ENCODE peak calls at places on chromosome 6, in seven cellular contexts. H, X, U, Y, Z, V and R are unnamed samples.

GRCh38 chr6:55980627-55981211 is 105.3 kb upstream of the BMP5 start:
- DNase-seq in U (no peak), H (peak; percentile 34), Y (peak; percentile 56), X (peak; percentile 22), V (no peak), Z (peak; percentile 29), R (peak; percentile 64)

GRCh38 chr6:164346631-164347030 is 932.1 kb downstream of the QKI start:
- DNase-seq in Z (no peak), X (no peak), Y (peak; percentile 29), V (no peak), U (no peak), H (no peak), R (no peak)

GRCh38 chr6:170516783-170517616 is 36.1 kb downstream of the PSMB1 start:
- DNase-seq in X (peak; percentile 74), Z (peak; percentile 24), H (peak; percentile 64), V (peak; percentile 30), Y (peak; percentile 89), U (peak; percentile 24), R (peak; percentile 82)

GRCh38 chr6:113402541-113402940 is 454.6 kb upstream of the MARCKS start:
- DNase-seq in U (no peak), X (no peak), H (no peak), V (peak; percentile 27), Y (no peak), Z (no peak), R (peak; percentile 8)

GRCh38 chr6:166027761-166028160 is 139.9 kb downstream of the TBXT start:
- DNase-seq in V (no peak), Z (no peak), Y (no peak), U (no peak), X (no peak), H (no peak), R (peak; percentile 44)

GRCh38 chr6:4670824-4671409 is 105.3 kb upstream of the CDYL start:
- DNase-seq in X (no peak), Z (no peak), H (peak; percentile 17), V (no peak), Y (no peak), U (no peak), R (no peak)

GRCh38 chr6:20409427-20409971 is 7.8 kb downstream of the E2F3 start:
- DNase-seq in H (no peak), Y (no peak), Z (no peak), V (no peak), U (no peak), X (peak; percentile 47), R (no peak)

GRCh38 chr6:22596011-22596410 is 26.6 kb downstream of the HDGFL1 start:
- DNase-seq in V (no peak), Z (no peak), U (no peak), Y (no peak), X (no peak), H (peak; percentile 84), R (no peak)

GRCh38 chr6:17281497-17282481 is 628 bp downstream of the RBM24 start:
- DNase-seq in Y (peak; percentile 69), V (no peak), X (no peak), Z (peak; percentile 34), U (no peak), H (no peak), R (no peak)

GRCh38 chr6:148414836-148415235 is 72.2 kb downstream of the SASH1 start:
- DNase-seq in H (peak; percentile 69), Z (no peak), Y (no peak), X (no peak), U (no peak), V (no peak), R (no peak)

GRCh38 chr6:3884007-3884745 is 35.0 kb downstream of the FAM50B start:
- DNase-seq in H (peak; percentile 78), X (no peak), U (no peak), Y (peak; percentile 37), Z (no peak), V (no peak), R (no peak)

GRCh38 chr6:131828080-131828479 is 20.3 kb downstream of the ENPP1 start:
- DNase-seq in H (peak; percentile 25), U (no peak), Y (no peak), Z (peak; percentile 82), V (no peak), X (no peak), R (no peak)

GRCh38 chr6:148868314-148868713 is 121.5 kb downstream of the UST start:
- DNase-seq in Y (no peak), U (no peak), V (no peak), H (peak; percentile 81), X (no peak), Z (no peak), R (no peak)

GRCh38 chr6:138104618-138105213 is 2.5 kb downstream of the PERP start:
- DNase-seq in X (no peak), H (peak; percentile 45), Y (no peak), U (no peak), Z (no peak), V (no peak), R (no peak)

GRCh38 chr6:138105446-138105845 is 1.8 kb downstream of the PERP start:
- DNase-seq in U (no peak), V (no peak), X (no peak), Y (peak; percentile 27), H (peak; percentile 91), Z (no peak), R (no peak)

GRCh38 chr6:138107078-138107751 is at the start of gene PERP:
- DNase-seq in X (no peak), H (peak; percentile 73), U (peak; percentile 50), Z (peak; percentile 63), Y (peak; percentile 76), V (peak; percentile 75), R (peak; percentile 78)

GRCh38 chr6:138106665-138107077 is 548 bp downstream of the PERP start:
- DNase-seq in H (no peak), U (no peak), V (no peak), X (no peak), Y (no peak), Z (no peak), R (no peak)

DNA sequence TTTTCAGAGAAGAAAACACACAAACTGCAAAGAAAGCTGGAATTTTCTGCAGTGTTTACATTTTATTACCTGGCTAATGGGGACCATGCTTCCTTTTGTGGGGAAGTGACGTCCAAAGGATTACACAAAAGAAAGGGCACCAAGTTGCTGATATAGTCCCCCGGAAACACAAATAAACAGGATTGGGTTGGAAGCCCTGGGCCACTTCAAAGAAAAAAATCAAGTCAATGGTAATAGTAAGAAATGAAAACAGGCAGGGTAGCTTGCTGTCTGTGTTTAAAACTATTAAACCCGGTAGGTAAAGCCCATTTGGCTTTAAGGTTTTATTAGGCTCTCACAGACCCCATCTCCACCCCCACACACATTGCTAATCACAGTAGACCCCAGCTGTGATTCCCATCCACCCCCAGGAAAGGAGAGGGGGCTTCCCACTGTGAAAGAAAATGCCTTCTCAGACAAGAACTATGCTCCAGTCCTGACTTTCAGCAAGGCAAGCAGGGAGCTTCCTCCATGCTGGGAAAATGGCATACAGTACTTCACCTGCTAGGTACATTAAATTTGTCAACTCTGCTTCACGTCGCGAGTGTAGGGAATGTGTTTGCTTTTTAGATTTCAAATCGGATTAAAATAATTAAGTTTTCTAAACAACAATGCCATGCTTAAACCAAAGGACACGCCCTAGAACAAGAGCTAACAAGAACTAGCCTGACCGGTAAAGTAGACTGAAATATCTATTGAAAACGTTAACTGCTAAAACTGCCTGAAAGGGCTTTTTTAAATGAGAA is 1.1 kb downstream of the PERP start:
- DNase-seq in V (no peak), Z (no peak), U (no peak), H (peak; percentile 54), Y (peak; percentile 92), X (no peak), R (no peak)
- H3K27ac ChIP-seq in V (peak overlapping the region; percentile 77), Z (no peak overlapping the region), U (no peak overlapping the region), H (peak overlapping the region; percentile 100), Y (peak overlapping the region; percentile 56), X (no peak overlapping the region), R (peak overlapping the region; percentile 70)

GRCh38 chr6:154202334-154202733 is 154.3 kb downstream of the IPCEF1 start:
- DNase-seq in V (no peak), X (no peak), Y (no peak), U (no peak), H (no peak), Z (no peak), R (no peak)
- H3K4me1 ChIP-seq in V (no peaks in the 10 kb centered on the region), X (no peaks in the 10 kb centered on the region), Y (no peaks in the 10 kb centered on the region), U (peaks cover 7% of the 10 kb centered on the region), H (peaks cover under 1% of the 10 kb centered on the region), Z (no peaks in the 10 kb centered on the region), R (no peaks in the 10 kb centered on the region)

GRCh38 chr6:624979-625378 is 31.9 kb downstream of the HUS1B start:
- DNase-seq in Y (peak; percentile 56), V (no peak), X (peak; percentile 6), Z (no peak), H (no peak), U (no peak), R (peak; percentile 55)

GRCh38 chr6:622462-622861 is 34.4 kb downstream of the HUS1B start:
- DNase-seq in X (no peak), Y (no peak), H (no peak), V (no peak), U (no peak), Z (no peak), R (no peak)

GRCh38 chr6:620950-621349 is 36.0 kb downstream of the HUS1B start:
- DNase-seq in U (no peak), X (no peak), Z (no peak), V (no peak), Y (no peak), H (no peak), R (no peak)

GRCh38 chr6:620166-620565 is 36.7 kb downstream of the HUS1B start:
- DNase-seq in X (no peak), H (no peak), Z (no peak), V (no peak), Y (no peak), U (no peak), R (no peak)

DNA sequence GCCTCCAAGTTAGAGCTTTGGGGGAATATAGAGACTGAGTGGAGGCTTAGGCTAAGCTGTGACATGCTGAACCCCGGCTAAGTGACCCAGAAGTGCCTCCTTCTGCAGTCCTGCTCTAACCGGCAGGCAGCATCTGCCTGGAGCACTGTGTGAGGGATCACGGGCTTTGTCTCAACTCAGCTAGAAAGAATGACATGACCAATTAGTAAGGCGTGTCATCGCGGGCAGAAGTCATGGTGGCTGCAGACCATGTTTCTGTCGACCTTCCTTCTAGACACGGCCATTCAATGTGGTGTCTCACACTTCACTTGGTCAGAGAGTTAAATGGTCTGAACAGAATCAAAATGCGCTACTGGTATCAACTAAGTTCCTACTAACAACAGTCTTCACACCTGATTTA is 35.0 kb downstream of the HUS1B start:
- DNase-seq in Y (no peak), Z (no peak), X (no peak), H (no peak), U (no peak), V (no peak), R (no peak)
- H3K27ac ChIP-seq in Y (no peak overlapping the region), Z (no peak overlapping the region), X (no peak overlapping the region), H (no peak overlapping the region), U (no peak overlapping the region), V (no peak overlapping the region), R (no peak overlapping the region)

GRCh38 chr6:106530026-106530425 is 99.3 kb downstream of the RTN4IP1 start:
- DNase-seq in Z (no peak), Y (no peak), U (no peak), V (no peak), H (no peak), X (no peak), R (no peak)

GRCh38 chr6:106528521-106528920 is 100.8 kb downstream of the RTN4IP1 start:
- DNase-seq in U (no peak), X (no peak), H (peak; percentile 65), V (no peak), Y (no peak), Z (no peak), R (no peak)

GRCh38 chr6:106530502-106530901 is 98.8 kb downstream of the RTN4IP1 start:
- DNase-seq in H (no peak), X (no peak), U (no peak), V (no peak), Y (no peak), Z (no peak), R (peak; percentile 48)

GRCh38 chr6:106527979-106528378 is 101.3 kb downstream of the RTN4IP1 start:
- DNase-seq in U (no peak), X (no peak), Y (no peak), H (peak; percentile 89), V (no peak), Z (no peak), R (peak; percentile 87)

GRCh38 chr6:106529438-106529837 is 99.9 kb downstream of the RTN4IP1 start:
- DNase-seq in V (no peak), H (no peak), Y (no peak), Z (no peak), X (no peak), U (no peak), R (no peak)
- H3K4me1 ChIP-seq in V (peaks cover 3% of the 10 kb centered on the region), H (peaks cover 71% of the 10 kb centered on the region), Y (no peaks in the 10 kb centered on the region), Z (no peaks in the 10 kb centered on the region), X (peaks cover 18% of the 10 kb centered on the region), U (peaks cover 17% of the 10 kb centered on the region), R (peaks cover 8% of the 10 kb centered on the region)